ENCODE peak calls at places on chromosomes 7 and 10, in six cellular contexts. S is NCI-H446 treated with DMSO at 0.1 percent for 48 hours, E is AG10803, D is Kasumi-1, W is NCI-H1694 treated with DMSO at 0.1 percent for 48 hours, J is posterior vena cava. N is an unnamed sample.

GRCh38 chr7:7221602-7222038 is 39.3 kb downstream of the C1GALT1 start:
- DNase-seq in D (no peak), E (peak), W (no peak), J (peak), S (no peak), N (no peak)

GRCh38 chr10:115706482-115707076 is 566.4 kb downstream of the GFRA1 start:
- DNase-seq in W (peak), J (no peak), E (peak), S (no peak), D (peak), N (peak)

GRCh38 chr7:114988755-114989154 is 66.9 kb downstream of the MDFIC start:
- DNase-seq in J (peak), E (peak), S (peak), W (no peak), D (no peak), N (no peak)

GRCh38 chr10:24415455-24416169 is 206.7 kb downstream of the KIAA1217 start:
- DNase-seq in D (no peak), J (peak), W (no peak), E (peak), S (no peak), N (no peak)

GRCh38 chr10:17026686-17027485 is 102.7 kb downstream of the CUBN start:
- DNase-seq in E (peak), J (no peak), W (no peak), S (no peak), D (no peak), N (no peak)

GRCh38 chr7:4198301-4198700 is 483.8 kb upstream of the FOXK1 start:
- DNase-seq in D (no peak), E (no peak), J (no peak), W (no peak), S (no peak), N (no peak)

GRCh38 chr7:43721193-43721806 is 8.0 kb downstream of the COA1 start:
- DNase-seq in D (peak), J (no peak), E (peak), S (peak), W (peak), N (peak)

GRCh38 chr7:55065079-55065478 is 46.3 kb downstream of the EGFR start:
- DNase-seq in S (no peak), J (no peak), D (no peak), E (peak), W (no peak), N (no peak)

GRCh38 chr7:130293521-130293920 is 560 bp downstream of the CPA4 start:
- DNase-seq in E (no peak), J (no peak), W (no peak), D (no peak), S (no peak), N (no peak)

GRCh38 chr10:131973160-131973951 is 8.4 kb downstream of the BNIP3 start:
- DNase-seq in E (no peak), J (peak), D (no peak), S (no peak), W (no peak), N (no peak)

GRCh38 chr7:1366801-1367405 is 92.4 kb downstream of the MICALL2 start:
- DNase-seq in D (no peak), W (no peak), S (no peak), J (no peak), E (no peak), N (peak)

GRCh38 chr10:122267849-122268737 is 3.0 kb upstream of the BTBD16 start:
- DNase-seq in S (peak), J (no peak), W (peak), D (peak), E (no peak), N (peak)

GRCh38 chr7:159032310-159032709 is 112.4 kb downstream of the VIPR2 start:
- DNase-seq in S (no peak), J (peak), E (no peak), W (no peak), D (no peak), N (no peak)

GRCh38 chr7:75937958-75938786 is 23.2 kb downstream of the POR start:
- DNase-seq in W (no peak), E (peak), D (no peak), S (no peak), J (peak), N (no peak)

GRCh38 chr7:106018566-106019338 is 55.7 kb downstream of the CDHR3 start:
- DNase-seq in D (peak), E (peak), S (no peak), J (no peak), W (no peak), N (no peak)

GRCh38 chr7:146539836-146540235 is 423.2 kb downstream of the CNTNAP2 start:
- DNase-seq in J (no peak), W (no peak), D (no peak), S (no peak), E (no peak), N (no peak)

GRCh38 chr10:122514045-122514840 is 46.3 kb upstream of the DMBT1 start:
- DNase-seq in D (no peak), E (no peak), W (no peak), J (no peak), S (no peak), N (no peak)

GRCh38 chr7:135716677-135717238 is 11.2 kb downstream of the SLC13A4 start:
- DNase-seq in J (no peak), D (no peak), S (peak), E (peak), W (peak), N (no peak)

GRCh38 chr7:14836571-14837189 is 65.9 kb downstream of the DGKB start:
- DNase-seq in W (peak), S (peak), D (no peak), J (peak), E (peak), N (no peak)

GRCh38 chr10:16562891-16563290 is 41.2 kb upstream of the C1QL3 start:
- DNase-seq in J (no peak), E (peak), S (no peak), D (no peak), W (no peak), N (no peak)

GRCh38 chr10:43066481-43066880 is 10.4 kb upstream of the RET start:
- DNase-seq in W (no peak), J (no peak), S (no peak), D (no peak), E (no peak), N (no peak)

GRCh38 chr7:25436413-25436812 is 208.1 kb upstream of the NPVF start:
- DNase-seq in D (no peak), W (no peak), S (no peak), E (no peak), J (no peak), N (no peak)

GRCh38 chr10:6729071-6729773 is 149.1 kb upstream of the PRKCQ start:
- DNase-seq in D (no peak), W (no peak), E (peak), J (peak), S (no peak), N (no peak)

GRCh38 chr10:7192041-7192440 is 218.8 kb downstream of the SFMBT2 start:
- DNase-seq in D (no peak), S (no peak), J (no peak), W (no peak), E (no peak), N (no peak)

GRCh38 chr7:33876600-33877274 is 28.6 kb upstream of the BMPER start:
- DNase-seq in J (no peak), D (no peak), E (peak), S (no peak), W (no peak), N (no peak)

GRCh38 chr7:104968648-104969047 is 45.4 kb upstream of the KMT2E start:
- DNase-seq in W (no peak), J (no peak), S (no peak), D (no peak), E (no peak), N (no peak)

GRCh38 chr10:5553400-5554170 is 28.8 kb downstream of the CALML3 start:
- DNase-seq in J (peak), D (no peak), W (no peak), S (no peak), E (no peak), N (no peak)

N was measured in Karpas-422.